ENCODE peak calls at places on chromosomes 12 and 14, in six cellular contexts. Z is A549, P is HepG2, V is endothelial cell of umbilical vein, N is GM12878, W is K562. C is an unnamed sample.

GRCh38 chr14:36056846-36057245 is 119.7 kb downstream of the PTCSC3 start:
- DNase-seq in Z (no peak), P (no peak), V (no peak), N (no peak), W (no peak), C (no peak)

GRCh38 chr12:89709994-89710872 is 1.6 kb upstream of the ATP2B1 start:
- DNase-seq in Z (peak), P (no peak), V (no peak), N (no peak), W (no peak), C (no peak)

GRCh38 chr12:12983420-12984035 is 16.5 kb downstream of the HEBP1 start:
- DNase-seq in Z (peak), P (peak), V (peak), N (no peak), W (peak), C (peak)

GRCh38 chr12:10392394-10392930 is 2.6 kb upstream of the KLRK1 start:
- DNase-seq in Z (peak), P (no peak), V (no peak), N (peak), W (peak), C (peak)

GRCh38 chr12:96248532-96248931 is 54.4 kb downstream of the ELK3 start:
- DNase-seq in Z (no peak), P (no peak), V (no peak), N (no peak), W (no peak), C (no peak)

GRCh38 chr14:36661506-36662257 is at the start of gene PAX9:
- DNase-seq in Z (peak), P (peak), V (peak), N (peak), W (peak), C (peak)

GRCh38 chr12:5442251-5443006 is 10.5 kb downstream of the NTF3 start:
- DNase-seq in Z (peak), P (peak), V (peak), N (no peak), W (peak), C (peak)

GRCh38 chr14:101491841-101492240 is 69.5 kb upstream of the DIO3 start:
- DNase-seq in Z (no peak), P (no peak), V (no peak), N (no peak), W (no peak), C (no peak)

GRCh38 chr14:68757618-68758081 is 35.2 kb downstream of the ZFP36L1 start:
- DNase-seq in Z (no peak), P (peak), V (no peak), N (no peak), W (peak), C (peak)

GRCh38 chr12:7157391-7157790 is 27.2 kb downstream of the CLSTN3 start:
- DNase-seq in Z (no peak), P (no peak), V (no peak), N (no peak), W (no peak), C (no peak)

GRCh38 chr14:60003991-60004390 is 84.0 kb downstream of the LRRC9 start:
- DNase-seq in Z (no peak), P (peak), V (no peak), N (no peak), W (no peak), C (no peak)

GRCh38 chr14:64758025-64758521 is 53.8 kb downstream of the PLEKHG3 start:
- DNase-seq in Z (no peak), P (no peak), V (no peak), N (no peak), W (no peak), C (no peak)

GRCh38 chr12:124392991-124393790 is 98.3 kb downstream of the RFLNA start:
- DNase-seq in Z (no peak), P (no peak), V (peak), N (no peak), W (no peak), C (no peak)

GRCh38 chr12:29782285-29782820 is 1.4 kb downstream of the TMTC1 start:
- DNase-seq in Z (no peak), P (no peak), V (peak), N (no peak), W (no peak), C (peak)

GRCh38 chr12:122022393-122023338 is 982 bp downstream of the BCL7A start:
- DNase-seq in Z (peak), P (no peak), V (no peak), N (no peak), W (peak), C (peak)

GRCh38 chr14:80570930-80571298 is 359.6 kb upstream of the DIO2 start:
- DNase-seq in Z (no peak), P (no peak), V (no peak), N (no peak), W (no peak), C (no peak)

GRCh38 chr12:24838531-24838950 is 110.4 kb downstream of the BCAT1 start:
- DNase-seq in Z (no peak), P (no peak), V (no peak), N (peak), W (no peak), C (peak)

GRCh38 chr14:94897092-94897491 is 127.2 kb upstream of the GSC start:
- DNase-seq in Z (no peak), P (no peak), V (no peak), N (no peak), W (no peak), C (no peak)

GRCh38 chr12:104219908-104220404 is 4.4 kb downstream of the TXNRD1 start:
- DNase-seq in Z (peak), P (peak), V (peak), N (no peak), W (peak), C (peak)

GRCh38 chr12:26196424-26196722 is 1.0 kb downstream of the SSPN start:
- DNase-seq in Z (no peak), P (no peak), V (no peak), N (no peak), W (no peak), C (no peak)

GRCh38 chr14:98819132-98819866 is 452.7 kb downstream of the BCL11B start:
- DNase-seq in Z (no peak), P (no peak), V (no peak), N (no peak), W (no peak), C (no peak)

GRCh38 chr14:86333506-86333905 is 803.6 kb downstream of the FLRT2 start:
- DNase-seq in Z (no peak), P (no peak), V (no peak), N (no peak), W (no peak), C (no peak)

GRCh38 chr12:127509066-127509778 is 757.7 kb upstream of the TMEM132C start:
- DNase-seq in Z (no peak), P (no peak), V (no peak), N (no peak), W (no peak), C (no peak)

GRCh38 chr12:19833775-19834501 is 394.6 kb downstream of the AEBP2 start:
- DNase-seq in Z (no peak), P (no peak), V (no peak), N (no peak), W (no peak), C (no peak)

GRCh38 chr14:100822007-100822406 is 3.9 kb upstream of the MEG3 start:
- DNase-seq in Z (no peak), P (peak), V (no peak), N (no peak), W (no peak), C (no peak)

GRCh38 chr14:63342381-63342780 is 23.6 kb upstream of the GPHB5 start:
- DNase-seq in Z (no peak), P (no peak), V (no peak), N (no peak), W (no peak), C (no peak)

GRCh38 chr14:59897757-59898383 is 22.1 kb upstream of the LRRC9 start:
- DNase-seq in Z (peak), P (peak), V (peak), N (no peak), W (peak), C (peak)

GRCh38 chr12:77925536-77926108 is 94.9 kb downstream of the NAV3 start:
- DNase-seq in Z (peak), P (peak), V (peak), N (peak), W (peak), C (peak)

GRCh38 chr12:132429122-132429931 is 60.6 kb upstream of the FBRSL1 start:
- DNase-seq in Z (no peak), P (peak), V (no peak), N (no peak), W (no peak), C (peak)

GRCh38 chr12:25710149-25710548 is 157.1 kb upstream of the LMNTD1 start:
- DNase-seq in Z (no peak), P (no peak), V (no peak), N (no peak), W (no peak), C (no peak)

GRCh38 chr12:49762468-49762847 is 21.1 kb downstream of the TMBIM6 start:
- DNase-seq in Z (no peak), P (no peak), V (no peak), N (no peak), W (no peak), C (no peak)

GRCh38 chr12:118055144-118055557 is 5.8 kb downstream of the WSB2 start:
- DNase-seq in Z (peak), P (peak), V (peak), N (no peak), W (peak), C (peak)

GRCh38 chr14:32639208-32639607 is 299.5 kb upstream of the NPAS3 start:
- DNase-seq in Z (no peak), P (no peak), V (no peak), N (no peak), W (no peak), C (no peak)

GRCh38 chr14:73630009-73630780 is 14.6 kb upstream of the DNAL1 start:
- DNase-seq in Z (no peak), P (no peak), V (no peak), N (no peak), W (no peak), C (no peak)

GRCh38 chr14:73634333-73634833 is 10.4 kb upstream of the DNAL1 start:
- DNase-seq in Z (no peak), P (no peak), V (peak), N (no peak), W (no peak), C (no peak)

GRCh38 chr14:73633115-73633514 is 11.7 kb upstream of the DNAL1 start:
- DNase-seq in Z (no peak), P (no peak), V (no peak), N (no peak), W (no peak), C (no peak)

GRCh38 chr14:73637830-73638229 is 7.0 kb upstream of the DNAL1 start:
- DNase-seq in Z (no peak), P (no peak), V (no peak), N (no peak), W (no peak), C (no peak)

GRCh38 chr14:73633517-73634332 is 11.1 kb upstream of the DNAL1 start:
- DNase-seq in Z (peak), P (peak), V (peak), N (peak), W (peak), C (peak)
- TF ChIP-seq POLR2A in Z (no peak), P (no peak), V (no peak), N (no peak), W (no peak), C (no peak)

DNA sequence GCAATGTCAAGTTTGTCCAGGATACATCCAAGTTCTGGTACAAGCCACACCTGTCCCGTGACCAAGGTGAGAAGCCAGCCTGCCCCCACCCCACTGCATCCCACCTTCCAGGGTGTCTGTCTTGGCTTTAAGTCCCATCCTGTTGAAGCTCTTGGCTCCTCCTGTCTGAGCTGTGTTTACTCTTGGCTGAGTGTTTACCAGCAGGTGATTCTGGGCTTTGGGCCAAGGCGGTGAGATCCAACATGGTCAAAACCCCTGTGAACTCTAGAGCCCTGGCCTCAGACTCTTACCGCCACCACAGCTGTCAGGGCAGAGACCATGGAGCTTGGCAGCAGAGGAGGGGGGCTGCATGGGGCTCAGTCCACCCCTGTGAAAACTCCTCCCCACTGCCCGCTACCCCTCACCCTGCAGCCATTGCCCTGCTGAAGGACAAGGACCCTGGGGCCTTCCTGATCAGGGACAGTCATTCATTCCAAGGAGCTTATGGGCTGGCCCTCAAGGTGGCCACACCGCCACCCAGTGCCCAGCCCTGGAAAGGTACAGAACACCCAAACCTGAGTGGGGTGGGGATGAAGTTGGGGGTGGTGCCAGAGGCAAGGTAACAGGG is 11.6 kb downstream of the TNS2 start:
- DNase-seq in Z (peak), P (peak), V (no peak), N (no peak), W (peak), C (peak)
- TF ChIP-seq MYC in Z (no peak), P (peak), V (no peak), N (no peak), W (no peak), C (no peak)

GRCh38 chr12:14930299-14930698 is 8.0 kb downstream of the ERP27 start:
- DNase-seq in Z (no peak), P (no peak), V (peak), N (no peak), W (no peak), C (no peak)

GRCh38 chr12:14931359-14931758 is 7.0 kb downstream of the ERP27 start:
- DNase-seq in Z (no peak), P (no peak), V (no peak), N (no peak), W (no peak), C (no peak)

GRCh38 chr12:14927267-14927666 is 11.1 kb downstream of the ERP27 start:
- DNase-seq in Z (no peak), P (no peak), V (no peak), N (no peak), W (no peak), C (no peak)

GRCh38 chr12:14931791-14932560 is 6.4 kb downstream of the ERP27 start:
- DNase-seq in Z (no peak), P (no peak), V (no peak), N (no peak), W (no peak), C (no peak)

GRCh38 chr12:14928946-14929345 is 9.4 kb downstream of the ERP27 start:
- DNase-seq in Z (no peak), P (no peak), V (peak), N (no peak), W (no peak), C (no peak)
- TF ChIP-seq CTCF in Z (no peak), P (no peak), V (no peak), N (no peak), W (no peak), C (no peak)

DNA sequence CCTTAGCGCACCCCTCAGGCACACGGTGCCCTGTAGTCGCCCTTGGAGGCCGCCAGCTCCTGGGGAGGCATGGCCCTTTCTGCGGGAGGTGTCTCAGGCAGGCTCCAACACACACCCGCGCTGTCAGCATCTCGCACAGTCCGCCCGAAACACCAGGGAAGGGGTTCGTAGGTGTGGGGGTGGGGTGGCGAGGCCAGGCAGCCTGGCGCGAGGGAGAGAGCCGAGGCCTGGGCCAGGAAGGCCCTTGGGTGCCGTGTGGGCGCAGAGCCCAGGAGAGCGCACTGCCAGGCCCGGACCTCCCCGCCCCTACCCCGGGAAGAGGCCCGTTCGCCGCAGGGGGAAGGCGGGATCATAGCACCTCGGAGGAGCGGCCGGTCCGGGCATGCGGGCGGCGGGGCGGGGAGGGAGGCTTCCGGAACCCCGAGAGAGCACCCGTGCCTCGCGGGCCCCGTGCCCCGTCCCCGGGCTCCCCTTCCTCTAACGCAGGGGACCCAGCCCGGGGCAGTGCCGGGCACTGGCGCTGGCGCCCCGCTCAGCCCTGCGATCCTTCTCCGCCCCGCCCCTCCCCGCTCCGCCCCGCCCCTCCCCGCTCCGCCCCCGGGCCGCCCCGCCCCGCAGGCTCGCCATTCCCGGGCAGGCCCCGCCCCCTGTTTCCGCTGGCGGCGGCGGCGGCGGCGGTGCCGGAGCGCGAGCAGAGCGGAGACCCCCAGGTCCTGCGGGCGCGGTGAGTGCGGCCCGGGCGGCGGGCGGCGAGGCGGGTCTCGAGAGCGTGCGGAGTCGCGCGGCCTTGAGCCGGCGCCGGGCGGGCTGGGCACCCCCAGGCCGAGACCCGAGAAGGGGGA is at the start of gene TSPAN9:
- DNase-seq in Z (peak), P (peak), V (peak), N (no peak), W (peak), C (peak)
- TF ChIP-seq POLR2A in Z (peak), P (peak), V (no peak), N (no peak), W (no peak), C (no peak)

GRCh38 chr12:56220611-56221232 is 1.0 kb downstream of the RNF41 start:
- DNase-seq in Z (no peak), P (no peak), V (peak), N (peak), W (no peak), C (peak)
- TF ChIP-seq MYC in Z (no peak), P (no peak), V (no peak), N (no peak), W (no peak), C (peak)

GRCh38 chr12:46660719-46661118 is 165.1 kb downstream of the SLC38A4 start:
- DNase-seq in Z (no peak), P (no peak), V (no peak), N (no peak), W (no peak), C (peak)

GRCh38 chr12:46660276-46660675 is 165.5 kb downstream of the SLC38A4 start:
- DNase-seq in Z (no peak), P (no peak), V (peak), N (no peak), W (no peak), C (peak)

GRCh38 chr12:46659844-46660243 is 166.0 kb downstream of the SLC38A4 start:
- DNase-seq in Z (no peak), P (no peak), V (peak), N (no peak), W (no peak), C (peak)

GRCh38 chr12:46663297-46663696 is 162.5 kb downstream of the SLC38A4 start:
- DNase-seq in Z (no peak), P (no peak), V (no peak), N (no peak), W (no peak), C (no peak)

GRCh38 chr12:46661161-46661845 is 164.5 kb downstream of the SLC38A4 start:
- DNase-seq in Z (peak), P (peak), V (peak), N (peak), W (no peak), C (peak)
- TF ChIP-seq CTCF in Z (peak), P (peak), V (peak), N (peak), W (peak), C (peak)

DNA sequence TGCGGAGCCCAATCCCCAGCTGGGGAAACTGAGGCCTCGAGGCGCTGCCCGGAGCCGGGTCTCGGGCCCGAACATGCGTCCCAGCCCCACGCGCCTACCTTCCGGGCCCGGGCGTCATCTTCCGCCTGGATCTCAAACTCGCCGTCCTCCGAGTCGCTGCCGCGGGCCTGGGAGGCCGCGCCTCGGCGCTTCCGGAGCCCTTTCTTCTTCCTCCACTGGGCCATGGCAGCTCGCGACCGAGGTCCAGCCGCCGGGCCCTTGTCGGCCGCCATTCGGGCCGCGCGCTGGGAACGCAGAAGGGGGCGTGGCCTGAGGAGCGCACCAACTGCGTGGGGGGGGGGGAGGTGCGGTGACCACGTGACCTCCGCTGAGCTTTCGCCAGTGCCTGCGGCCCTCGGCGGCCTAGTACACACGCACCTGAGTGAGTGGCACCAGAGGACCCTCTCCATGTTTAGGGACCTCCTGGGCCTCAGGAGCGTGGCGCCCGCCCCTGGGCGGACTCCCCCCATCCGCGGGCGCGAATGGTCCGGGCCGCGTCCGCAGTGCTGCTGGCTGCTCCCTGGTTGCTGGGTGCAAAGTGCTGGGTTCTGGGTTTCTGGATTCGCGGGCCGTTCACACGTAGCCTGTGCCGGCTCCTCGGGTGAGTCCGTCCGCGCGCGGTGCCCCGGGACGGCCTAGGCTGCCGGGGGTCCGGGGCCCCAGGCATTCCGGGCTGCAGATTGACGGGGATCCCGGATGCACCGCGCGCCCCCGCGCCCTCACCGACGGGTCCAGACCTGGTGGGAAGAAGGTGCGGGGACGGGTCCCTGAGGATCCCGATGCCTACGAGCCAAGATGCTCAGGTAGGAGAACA is at the start of the genes DDX54 and RITA1:
- DNase-seq in Z (peak), P (peak), V (peak), N (no peak), W (peak), C (peak)
- TF ChIP-seq POLR2A in Z (peak), P (peak), V (peak), N (peak), W (peak), C (peak)

GRCh38 chr12:14567311-14568195 is at the start of gene PLBD1:
- DNase-seq in Z (peak), P (no peak), V (peak), N (no peak), W (peak), C (no peak)
- TF ChIP-seq MYC in Z (no peak), P (no peak), V (no peak), N (no peak), W (no peak), C (no peak)

DNA sequence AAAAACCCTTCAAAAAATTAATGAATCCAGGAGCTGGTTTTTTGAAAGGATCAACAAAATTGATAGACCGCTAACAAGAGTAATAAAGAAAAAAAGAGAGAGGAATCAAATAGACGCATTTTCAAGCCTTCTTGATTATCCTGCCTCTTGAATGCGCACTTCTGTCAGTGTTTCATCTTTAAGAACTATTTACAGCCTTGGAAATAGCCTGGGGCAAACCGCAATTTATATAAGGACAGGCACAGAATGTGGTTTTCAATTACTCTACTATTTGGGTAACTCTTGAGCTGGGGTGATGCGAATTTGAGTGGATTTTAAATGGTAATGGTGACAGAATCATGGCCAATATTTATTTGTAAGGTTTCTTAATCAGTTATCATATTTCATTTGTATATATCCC is 179.1 kb upstream of the OTX2 start:
- DNase-seq in Z (no peak), P (no peak), V (no peak), N (no peak), W (no peak), C (no peak)
- TF ChIP-seq CTCF in Z (no peak), P (no peak), V (no peak), N (no peak), W (no peak), C (no peak)